ENCODE peak calls at places on chromosomes 7 and 10, in nine cellular contexts. R is OCI-LY7, Y is IMR-90, M is SIG-M5, E is ACHN, T is occipital lobe, C is foreskin fibroblast, S is MCF 10A, O is GOT3. X is an unnamed sample.

GRCh38 chr10:130864951-130865350 is 446.6 kb downstream of the TCERG1L start:
- DNase-seq in C (no peak), M (no peak), T (no peak), R (no peak), E (no peak), Y (no peak), S (no peak), O (no peak), X (no peak)

GRCh38 chr7:46775776-46776175 is 806.1 kb downstream of the TNS3 start:
- DNase-seq in Y (peak; percentile 78), M (no peak), R (no peak), S (no peak), O (no peak), E (no peak), C (peak; percentile 65), T (no peak), X (no peak)

GRCh38 chr7:101650579-101651081 is 21.5 kb upstream of the MYL10 start:
- DNase-seq in S (no peak), M (no peak), E (peak; percentile 17), R (peak; percentile 62), C (no peak), Y (no peak), T (no peak), O (no peak), X (peak; percentile 21)

GRCh38 chr7:22723171-22723601 is 3.8 kb upstream of the IL6 start:
- DNase-seq in Y (peak; percentile 47), C (peak; percentile 32), T (no peak), R (no peak), E (no peak), S (no peak), O (no peak), M (peak; percentile 21), X (peak; percentile 46)

GRCh38 chr10:22606164-22606614 is 108.2 kb downstream of the PIP4K2A start:
- DNase-seq in C (no peak), Y (peak; percentile 59), M (no peak), R (peak; percentile 86), S (peak; percentile 29), O (no peak), T (no peak), E (peak; percentile 67), X (peak; percentile 97)

GRCh38 chr7:151167197-151167911 is at the start of gene GBX1:
- DNase-seq in R (no peak), T (no peak), Y (no peak), C (no peak), S (no peak), O (no peak), E (peak; percentile 42), M (no peak), X (no peak)

GRCh38 chr7:158576050-158576762 is 11.4 kb downstream of the PTPRN2 start:
- DNase-seq in M (peak; percentile 68), C (no peak), R (no peak), Y (no peak), T (no peak), E (no peak), O (no peak), S (no peak), X (no peak)

GRCh38 chr10:76422769-76423168 is 991.3 kb downstream of the LRMDA start:
- DNase-seq in S (no peak), O (no peak), R (no peak), M (no peak), Y (peak; percentile 30), E (no peak), C (no peak), T (no peak), X (no peak)

GRCh38 chr10:102596506-102596971 is 47.7 kb upstream of the TRIM8 start:
- DNase-seq in S (peak; percentile 66), E (peak; percentile 75), T (no peak), O (no peak), M (no peak), R (peak; percentile 64), C (no peak), Y (peak; percentile 62), X (peak; percentile 63)

GRCh38 chr7:17304926-17305325 is 6.5 kb downstream of the AHR start:
- DNase-seq in M (no peak), E (peak; percentile 91), S (peak; percentile 94), T (no peak), C (peak; percentile 83), Y (peak; percentile 88), O (no peak), R (no peak), X (peak; percentile 50)

GRCh38 chr7:84247591-84247990 is 53.0 kb upstream of the SEMA3A start:
- DNase-seq in R (no peak), O (no peak), C (no peak), M (no peak), E (peak; percentile 32), T (no peak), S (peak; percentile 55), Y (peak; percentile 91), X (peak; percentile 19)

GRCh38 chr10:110698782-110699201 is 54.7 kb downstream of the RBM20 start:
- DNase-seq in Y (peak; percentile 13), C (no peak), M (no peak), O (no peak), R (no peak), E (no peak), T (no peak), S (no peak), X (no peak)

GRCh38 chr7:22696672-22697071 is 30.3 kb upstream of the IL6 start:
- DNase-seq in T (no peak), E (no peak), R (no peak), Y (peak; percentile 36), O (no peak), C (no peak), M (no peak), S (peak; percentile 20), X (peak; percentile 21)

GRCh38 chr10:51926336-51926735 is 226.9 kb upstream of the CSTF2T start:
- DNase-seq in O (no peak), E (no peak), T (peak; percentile 11), R (no peak), S (no peak), Y (no peak), M (no peak), C (no peak), X (no peak)

GRCh38 chr7:5077740-5078139 is 32.1 kb downstream of the RBAK start:
- DNase-seq in Y (peak; percentile 7), O (no peak), C (no peak), M (no peak), S (no peak), R (no peak), T (no peak), E (no peak), X (no peak)

GRCh38 chr7:80039255-80039884 is 95.3 kb upstream of the GNAI1 start:
- DNase-seq in T (no peak), C (no peak), S (no peak), M (no peak), R (no peak), E (no peak), Y (peak; percentile 36), O (no peak), X (no peak)

GRCh38 chr10:13271552-13272163 is 28.2 kb downstream of the PHYH start:
- DNase-seq in S (peak; percentile 39), Y (peak; percentile 22), T (peak; percentile 7), E (peak; percentile 35), C (peak; percentile 11), M (no peak), R (peak; percentile 78), O (no peak), X (peak; percentile 80)

GRCh38 chr10:71581376-71581775 is 138.2 kb downstream of the C10orf105 start:
- DNase-seq in C (no peak), O (no peak), Y (no peak), E (no peak), T (peak; percentile 43), S (no peak), R (no peak), M (no peak), X (no peak)